ENCODE peak calls at places on chromosomes 5 and 9, in seven cellular contexts. K, O, V, J, I, M and S are unnamed samples.

GRCh38 chr9:21591221-21592062 is 109.3 kb upstream of the IFNE start:
- DNase-seq in K (no peak), O (peak; percentile 59), V (peak; percentile 97), J (peak; percentile 97), I (peak; percentile 14), M (peak; percentile 72), S (no peak)

GRCh38 chr5:1470762-1471211 is 25.5 kb upstream of the SLC6A3 start:
- DNase-seq in K (peak; percentile 37), O (peak; percentile 75), V (no peak), J (no peak), I (peak; percentile 57), M (no peak), S (no peak)

GRCh38 chr5:176157656-176158055 is 80.6 kb upstream of the SIMC1 start:
- DNase-seq in K (no peak), O (no peak), V (peak; percentile 42), J (peak; percentile 73), I (no peak), M (no peak), S (no peak)

GRCh38 chr5:179585903-179586511 is 35.7 kb downstream of the RUFY1 start:
- DNase-seq in K (no peak), O (no peak), V (no peak), J (no peak), I (no peak), M (peak; percentile 36), S (no peak)

GRCh38 chr9:121684381-121685145 is 33.1 kb downstream of the DAB2IP start:
- DNase-seq in K (no peak), O (peak; percentile 80), V (peak; percentile 57), J (no peak), I (no peak), M (no peak), S (no peak)

GRCh38 chr9:37167456-37167855 is 47.1 kb downstream of the ZCCHC7 start:
- DNase-seq in K (no peak), O (no peak), V (no peak), J (no peak), I (no peak), M (no peak), S (no peak)

GRCh38 chr5:56700711-56701110 is 114.6 kb upstream of the MAP3K1 start:
- DNase-seq in K (no peak), O (no peak), V (no peak), J (no peak), I (no peak), M (no peak), S (no peak)

GRCh38 chr5:142432369-142432863 is 107.6 kb upstream of the SPRY4 start:
- DNase-seq in K (no peak), O (peak; percentile 77), V (no peak), J (no peak), I (no peak), M (no peak), S (peak; percentile 30)

GRCh38 chr5:59357421-59357977 is 536.0 kb downstream of the PDE4D start:
- DNase-seq in K (no peak), O (no peak), V (peak; percentile 87), J (no peak), I (no peak), M (no peak), S (no peak)

GRCh38 chr9:34719021-34719768 is 9.3 kb upstream of the CCL21 start:
- DNase-seq in K (no peak), O (no peak), V (no peak), J (no peak), I (no peak), M (no peak), S (no peak)

GRCh38 chr9:4077499-4078102 is 222.3 kb downstream of the GLIS3 start:
- DNase-seq in K (peak; percentile 51), O (peak; percentile 87), V (peak; percentile 95), J (peak; percentile 59), I (peak; percentile 10), M (peak; percentile 84), S (no peak)

GRCh38 chr9:113734826-113735225 is 141.3 kb upstream of the ZNF618 start:
- DNase-seq in K (no peak), O (no peak), V (no peak), J (no peak), I (no peak), M (no peak), S (no peak)

GRCh38 chr5:149166591-149167100 is 25.4 kb downstream of the ABLIM3 start:
- DNase-seq in K (no peak), O (no peak), V (no peak), J (no peak), I (no peak), M (no peak), S (no peak)

GRCh38 chr5:149002761-149003689 is 59.8 kb downstream of the SH3TC2 start:
- DNase-seq in K (no peak), O (no peak), V (no peak), J (peak; percentile 81), I (no peak), M (no peak), S (no peak)

GRCh38 chr5:150395690-150395979 is 17.1 kb downstream of the CD74 start:
- DNase-seq in K (no peak), O (no peak), V (no peak), J (no peak), I (no peak), M (no peak), S (no peak)

GRCh38 chr9:96293481-96293880 is 8.5 kb downstream of the HSD17B3 start:
- DNase-seq in K (no peak), O (no peak), V (peak; percentile 45), J (peak; percentile 52), I (no peak), M (no peak), S (no peak)

GRCh38 chr9:134748637-134749036 is 107.0 kb downstream of the COL5A1 start:
- DNase-seq in K (no peak), O (no peak), V (no peak), J (no peak), I (no peak), M (no peak), S (no peak)

GRCh38 chr5:179146277-179146676 is 86.1 kb downstream of the ZNF354C start:
- DNase-seq in K (no peak), O (no peak), V (no peak), J (no peak), I (no peak), M (no peak), S (no peak)

GRCh38 chr9:94847486-94847885 is 121.0 kb downstream of the AOPEP start:
- DNase-seq in K (no peak), O (no peak), V (peak; percentile 84), J (peak; percentile 67), I (no peak), M (no peak), S (no peak)

GRCh38 chr9:134187821-134188420 is 23.6 kb upstream of the RNU6ATAC start:
- DNase-seq in K (no peak), O (peak; percentile 47), V (no peak), J (no peak), I (no peak), M (no peak), S (no peak)

GRCh38 chr5:334903-335739 is 13.6 kb downstream of the AHRR start:
- DNase-seq in K (no peak), O (no peak), V (no peak), J (no peak), I (no peak), M (no peak), S (no peak)

GRCh38 chr5:333945-334344 is 12.4 kb downstream of the AHRR start:
- DNase-seq in K (no peak), O (no peak), V (no peak), J (no peak), I (no peak), M (no peak), S (no peak)

GRCh38 chr5:332843-333242 is 11.3 kb downstream of the AHRR start:
- DNase-seq in K (no peak), O (no peak), V (peak; percentile 13), J (no peak), I (no peak), M (no peak), S (no peak)

GRCh38 chr5:335740-336038 is 14.2 kb downstream of the AHRR start:
- DNase-seq in K (no peak), O (no peak), V (no peak), J (no peak), I (no peak), M (no peak), S (no peak)

GRCh38 chr5:337565-338130 is 16.1 kb downstream of the AHRR start:
- DNase-seq in K (no peak), O (no peak), V (peak; percentile 52), J (peak; percentile 19), I (peak; percentile 45), M (no peak), S (no peak)
- TF ChIP-seq CTCF in K (no peak), O (no peak), V (peak; percentile 63), J (peak; percentile 48), I (peak; percentile 55), M (no peak), S (peak; percentile 1)

GRCh38 chr9:80836013-80836412 is 853.3 kb downstream of the TLE1 start:
- DNase-seq in K (no peak), O (no peak), V (no peak), J (no peak), I (no peak), M (no peak), S (no peak)
- H3K4me3 ChIP-seq in K (no peak overlapping the region), O (no peak overlapping the region), V (no peak overlapping the region), J (no peak overlapping the region), I (no peak overlapping the region), M (no peak overlapping the region), S (no peak overlapping the region)

GRCh38 chr9:127918201-127919107 is 1.6 kb upstream of the ST6GALNAC4 start:
- DNase-seq in K (no peak), O (peak; percentile 71), V (peak; percentile 55), J (no peak), I (no peak), M (no peak), S (peak; percentile 26)
- TF ChIP-seq CTCF in K (no peak), O (no peak), V (no peak), J (no peak), I (peak; percentile 76), M (no peak), S (peak; percentile 50)

GRCh38 chr5:120538644-120539043 is 74.5 kb downstream of the PRR16 start:
- DNase-seq in K (no peak), O (no peak), V (peak; percentile 10), J (peak; percentile 31), I (no peak), M (no peak), S (no peak)

GRCh38 chr5:120540097-120540496 is 76.0 kb downstream of the PRR16 start:
- DNase-seq in K (no peak), O (no peak), V (no peak), J (no peak), I (no peak), M (no peak), S (no peak)

GRCh38 chr5:120539471-120539870 is 75.4 kb downstream of the PRR16 start:
- DNase-seq in K (no peak), O (no peak), V (no peak), J (peak; percentile 49), I (no peak), M (no peak), S (no peak)

GRCh38 chr5:120535900-120536299 is 71.8 kb downstream of the PRR16 start:
- DNase-seq in K (no peak), O (no peak), V (no peak), J (no peak), I (no peak), M (no peak), S (no peak)

GRCh38 chr5:120538149-120538548 is 74.0 kb downstream of the PRR16 start:
- DNase-seq in K (no peak), O (no peak), V (no peak), J (peak; percentile 51), I (no peak), M (no peak), S (no peak)
- H3K4me3 ChIP-seq in K (no peak overlapping the region), O (no peak overlapping the region), V (no peak overlapping the region), J (no peak overlapping the region), I (no peak overlapping the region), M (no peak overlapping the region), S (no peak overlapping the region)

GRCh38 chr5:103385722-103386121 is 127.2 kb downstream of the MACIR start:
- DNase-seq in K (no peak), O (no peak), V (no peak), J (no peak), I (no peak), M (no peak), S (no peak)
- TF ChIP-seq CTCF in K (no peak), O (no peak), V (peak; percentile 14), J (no peak), I (no peak), M (no peak), S (no peak)